ENCODE peak calls at places on chromosome 2, in nine cellular contexts. T is heart right ventricle; X is CD8-positive, alpha-beta T cell; C is adrenal gland; D is brain microvascular endothelial cell; A is transverse colon; Y is ovary; K is spleen; H is left ventricle myocardium inferior. F is an unnamed sample.

GRCh38 chr2:241372376-241372992 is 16.4 kb downstream of the FARP2 start:
- DNase-seq in A (peak; percentile 32), T (no peak), X (no peak), D (no peak), Y (no peak), C (no peak), H (no peak), K (no peak), F (no peak)

GRCh38 chr2:179352181-179352580 is 87.5 kb upstream of the SESTD1 start:
- DNase-seq in D (no peak), X (no peak), A (no peak), H (no peak), Y (no peak), C (no peak), T (no peak), K (no peak), F (no peak)

GRCh38 chr2:43223412-43224040 is 2.9 kb downstream of the ZFP36L2 start:
- DNase-seq in H (no peak), D (peak; percentile 7), T (no peak), A (no peak), X (no peak), Y (no peak), K (peak; percentile 24), C (no peak), F (no peak)

GRCh38 chr2:231245253-231246094 is 47.0 kb downstream of the ARMC9 start:
- DNase-seq in K (no peak), A (peak; percentile 67), H (no peak), Y (no peak), X (no peak), D (no peak), T (no peak), C (peak; percentile 25), F (no peak)

GRCh38 chr2:183495589-183496267 is 371.5 kb downstream of the NUP35 start:
- DNase-seq in A (no peak), Y (no peak), H (no peak), K (no peak), X (no peak), C (no peak), D (no peak), T (no peak), F (no peak)

GRCh38 chr2:144516981-144517824 is 2.7 kb downstream of the ZEB2 start:
- DNase-seq in X (no peak), T (peak; percentile 49), H (peak; percentile 65), A (peak; percentile 32), C (peak; percentile 82), K (peak; percentile 91), Y (peak; percentile 75), D (peak; percentile 95), F (peak; percentile 81)

GRCh38 chr2:8803658-8804379 is 33.6 kb downstream of the KIDINS220 start:
- DNase-seq in X (no peak), H (no peak), C (no peak), K (no peak), T (peak; percentile 27), A (peak; percentile 55), D (peak; percentile 90), Y (no peak), F (peak; percentile 83)

GRCh38 chr2:64985457-64985856 is 3.7 kb upstream of the SLC1A4 start:
- DNase-seq in K (no peak), T (peak; percentile 37), Y (no peak), D (no peak), C (no peak), A (no peak), X (no peak), H (peak; percentile 20), F (no peak)

GRCh38 chr2:10097352-10098148 is 17.3 kb upstream of the CYS1 start:
- DNase-seq in A (peak; percentile 75), C (peak; percentile 72), D (peak; percentile 51), H (peak; percentile 68), T (peak; percentile 63), K (peak; percentile 87), X (no peak), Y (peak; percentile 69), F (no peak)

GRCh38 chr2:48979691-48980090 is 174.6 kb downstream of the FSHR start:
- DNase-seq in K (no peak), H (no peak), A (no peak), Y (no peak), X (no peak), C (no peak), D (no peak), T (no peak), F (no peak)

GRCh38 chr2:135960598-135961551 is 24.6 kb downstream of the DARS1 start:
- DNase-seq in K (no peak), A (no peak), T (no peak), D (no peak), Y (no peak), C (no peak), X (no peak), H (no peak), F (no peak)

GRCh38 chr2:136932700-136933099 is 167.4 kb downstream of the THSD7B start:
- DNase-seq in X (no peak), D (peak; percentile 45), T (no peak), Y (no peak), C (no peak), K (no peak), H (no peak), A (no peak), F (no peak)

GRCh38 chr2:234488913-234489451 is 7.9 kb downstream of the ARL4C start:
- DNase-seq in D (no peak), Y (no peak), K (peak; percentile 77), A (peak; percentile 40), C (no peak), T (no peak), H (no peak), X (peak; percentile 43), F (no peak)

DNA sequence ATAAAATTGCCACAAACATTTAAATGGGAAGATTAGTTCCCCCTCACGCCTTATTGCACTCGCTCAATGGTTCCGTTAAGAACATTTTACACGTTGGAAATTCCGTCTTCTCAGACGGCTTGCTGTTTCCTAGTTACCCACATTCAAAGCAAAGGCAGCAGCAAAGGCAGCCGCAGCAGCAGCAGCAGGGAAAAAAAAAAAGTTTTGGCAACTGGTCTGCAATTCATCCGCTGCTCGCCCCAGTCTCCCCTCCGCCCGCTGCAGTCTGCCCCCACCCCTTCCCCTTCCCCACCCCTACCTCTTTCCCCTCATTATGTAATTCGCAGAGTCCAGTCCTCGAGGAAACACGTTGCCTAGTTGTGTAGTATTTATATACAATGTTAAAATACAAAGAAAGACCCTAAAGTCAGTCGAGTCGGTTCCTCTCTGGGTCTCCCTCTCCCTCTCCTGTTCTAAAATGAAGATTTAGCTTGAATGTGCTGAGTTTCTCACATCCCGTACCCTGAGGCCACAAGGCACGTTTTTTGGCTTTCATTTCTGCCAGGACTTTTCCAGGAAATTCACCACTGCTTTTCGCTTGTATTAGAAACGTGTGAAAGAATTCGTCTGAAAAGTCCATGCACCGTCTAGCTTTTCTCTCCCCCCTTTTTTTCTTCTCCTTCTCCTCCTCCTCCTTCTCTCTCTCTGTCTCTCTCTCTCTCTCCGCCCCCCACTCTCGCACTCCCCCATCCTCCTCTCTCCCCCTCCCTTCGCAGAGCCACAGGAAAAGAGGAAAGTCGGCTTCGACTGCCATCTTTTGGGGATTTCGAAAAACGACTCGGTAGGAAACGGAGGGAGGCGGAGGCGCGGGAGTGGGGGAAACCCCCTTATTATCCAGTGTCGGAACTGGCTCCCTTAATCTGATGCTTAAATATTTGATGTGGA is 140.0 kb downstream of the MEIS1 start:
- DNase-seq in K (no peak), T (peak; percentile 77), D (peak; percentile 42), A (peak; percentile 44), H (peak; percentile 26), Y (peak; percentile 76), C (peak; percentile 87), X (no peak), F (peak; percentile 50)
- TF ChIP-seq CTCF in K (no peak), T (peak; percentile 21), D (peak; percentile 69), A (no peak), H (peak; percentile 54), Y (peak; percentile 58), C (peak; percentile 65), X (no peak), F (peak; percentile 61)

DNA sequence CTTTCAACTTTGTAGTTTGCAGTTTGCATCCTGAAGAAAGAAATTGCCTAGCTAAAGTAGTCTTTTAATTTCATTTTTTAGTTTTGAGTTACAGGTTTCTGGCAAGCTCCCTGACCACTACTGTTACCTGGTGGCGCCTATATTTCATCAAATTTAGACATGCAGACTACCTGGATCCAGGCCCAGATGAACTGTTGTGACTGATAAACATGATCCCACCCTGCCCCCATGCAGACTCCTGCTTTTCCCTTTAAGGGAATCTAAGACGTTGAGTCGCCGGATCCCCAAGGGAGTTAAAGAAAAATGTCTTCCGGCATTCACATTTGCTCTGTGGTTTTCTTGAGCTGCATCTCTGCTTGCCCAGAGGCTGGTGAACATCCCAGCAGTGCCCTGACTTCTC is 22.2 kb downstream of the METAP1D start:
- DNase-seq in A (no peak), D (peak; percentile 54), H (no peak), Y (no peak), T (peak; percentile 6), C (no peak), K (no peak), X (no peak), F (no peak)
- H3K4me3 ChIP-seq in A (no peak overlapping the region), D (no peak overlapping the region), H (peak overlapping the region; percentile 28), Y (no peak overlapping the region), T (no peak overlapping the region), C (no peak overlapping the region), K (no peak overlapping the region), X (no peak overlapping the region), F (no peak overlapping the region)

DNA sequence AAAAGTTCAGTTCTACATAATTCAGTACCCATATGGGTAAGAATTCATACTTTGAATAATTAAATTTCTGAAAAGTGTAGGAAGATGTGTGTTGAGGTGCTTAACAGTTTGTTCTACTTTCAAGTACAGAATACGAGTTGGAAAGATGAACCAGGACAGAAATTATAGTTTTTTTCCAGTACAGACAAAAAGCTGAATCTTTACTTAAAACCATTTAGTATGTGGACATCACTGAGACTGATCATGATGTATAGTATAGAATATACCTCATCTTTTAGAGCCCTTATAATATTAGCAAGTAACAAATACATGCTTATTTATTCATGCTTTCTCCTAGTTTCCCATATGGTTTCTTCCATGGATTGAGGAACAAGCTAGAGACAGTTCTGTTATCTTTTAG is 10.0 kb downstream of the DDX1 start:
- DNase-seq in A (no peak), C (no peak), T (no peak), K (no peak), H (no peak), Y (no peak), X (no peak), D (no peak), F (no peak)
- H3K27me3 ChIP-seq in A (no peaks in the 10 kb centered on the region), C (no peaks in the 10 kb centered on the region), T (no peaks in the 10 kb centered on the region), K (no peaks in the 10 kb centered on the region), H (no peaks in the 10 kb centered on the region), Y (no peaks in the 10 kb centered on the region), X (no peaks in the 10 kb centered on the region), D (no peaks in the 10 kb centered on the region), F (no peaks in the 10 kb centered on the region)

DNA sequence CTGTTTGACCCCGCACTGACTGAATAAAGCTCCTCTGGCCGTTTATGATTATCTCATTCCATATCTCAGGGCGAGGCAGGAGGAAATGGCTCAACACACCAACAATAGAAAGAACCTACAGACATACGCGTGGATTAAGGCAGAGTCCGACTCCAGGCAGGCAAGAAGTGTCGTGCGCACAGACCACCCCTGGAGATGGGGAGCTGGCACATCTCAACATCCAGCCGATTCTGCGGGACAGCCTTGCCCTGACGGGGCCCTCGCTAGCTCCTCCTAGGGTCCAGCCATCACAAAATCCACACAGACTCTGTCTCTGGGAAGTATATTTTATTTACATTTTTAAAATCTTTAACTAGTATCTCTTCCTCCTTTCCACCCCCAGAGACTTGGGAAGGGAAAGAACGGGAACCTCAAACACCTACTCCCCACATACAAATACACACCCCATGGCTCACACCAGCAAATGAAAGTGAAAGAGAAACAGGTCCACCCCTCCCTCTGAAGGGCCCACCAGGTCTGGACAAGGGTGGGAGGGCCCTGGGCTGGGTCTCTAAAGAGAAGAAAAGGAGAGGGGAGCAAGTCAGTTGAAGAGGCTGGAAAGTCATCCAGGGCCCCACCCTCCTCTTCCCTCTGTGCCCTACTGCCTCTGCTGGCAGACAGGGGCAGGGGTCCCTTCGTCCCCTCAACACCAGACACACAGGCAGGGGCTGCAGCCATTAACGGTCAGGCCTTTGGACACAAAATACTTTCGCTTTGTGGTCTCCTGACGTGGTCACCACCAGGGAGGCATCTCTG is 3.2 kb downstream of the GPBAR1 start:
- DNase-seq in X (no peak), H (no peak), Y (no peak), K (no peak), A (peak; percentile 52), C (no peak), T (no peak), D (no peak), F (no peak)
- TF ChIP-seq CTCF in X (no peak), H (no peak), Y (no peak), K (no peak), A (no peak), C (no peak), T (no peak), D (peak; percentile 35), F (peak; percentile 13)

F was measured in kidney epithelial cell.